ENCODE peak calls at places on chromosomes 16 and 17, in seven cellular contexts. One of them, this sample, is unnamed.

GRCh38 chr16:681746-682427 is 1.7 kb downstream of the STUB1 start:
- DNase-seq in fibroblast of mammary gland: peak
- DNase-seq in uterus: no peak
- DNase-seq in neural progenitor cell: no peak
- DNase-seq in astrocyte of the spinal cord: peak
- DNase-seq in PC-3: peak
- DNase-seq in coronary artery: no peak
- DNase-seq in this sample: no peak

GRCh38 chr17:82740906-82741759 is 5.7 kb downstream of the FN3K start:
- DNase-seq in fibroblast of mammary gland: peak
- DNase-seq in uterus: no peak
- DNase-seq in neural progenitor cell: no peak
- DNase-seq in astrocyte of the spinal cord: no peak
- DNase-seq in PC-3: no peak
- DNase-seq in coronary artery: no peak
- DNase-seq in this sample: no peak

GRCh38 chr17:59149841-59150511 is 5.0 kb downstream of the SKA2 start:
- DNase-seq in fibroblast of mammary gland: peak
- DNase-seq in uterus: no peak
- DNase-seq in neural progenitor cell: no peak
- DNase-seq in astrocyte of the spinal cord: no peak
- DNase-seq in PC-3: peak
- DNase-seq in coronary artery: no peak
- DNase-seq in this sample: no peak

GRCh38 chr17:74325743-74326379 is at the start of gene KIF19:
- DNase-seq in fibroblast of mammary gland: no peak
- DNase-seq in uterus: no peak
- DNase-seq in neural progenitor cell: peak
- DNase-seq in astrocyte of the spinal cord: no peak
- DNase-seq in PC-3: no peak
- DNase-seq in coronary artery: no peak
- DNase-seq in this sample: peak

GRCh38 chr17:43952724-43953666 is 745 bp downstream of the PYY start:
- DNase-seq in fibroblast of mammary gland: no peak
- DNase-seq in uterus: no peak
- DNase-seq in neural progenitor cell: peak
- DNase-seq in astrocyte of the spinal cord: no peak
- DNase-seq in PC-3: no peak
- DNase-seq in coronary artery: no peak
- DNase-seq in this sample: no peak

GRCh38 chr17:71200597-71200996 is 920.2 kb upstream of the SOX9 start:
- DNase-seq in fibroblast of mammary gland: no peak
- DNase-seq in uterus: no peak
- DNase-seq in neural progenitor cell: no peak
- DNase-seq in astrocyte of the spinal cord: no peak
- DNase-seq in PC-3: no peak
- DNase-seq in coronary artery: no peak
- DNase-seq in this sample: no peak

GRCh38 chr17:64148017-64148631 is 18.2 kb upstream of the ERN1 start:
- DNase-seq in fibroblast of mammary gland: peak
- DNase-seq in uterus: no peak
- DNase-seq in neural progenitor cell: no peak
- DNase-seq in astrocyte of the spinal cord: peak
- DNase-seq in PC-3: peak
- DNase-seq in coronary artery: no peak
- DNase-seq in this sample: no peak

GRCh38 chr17:28725166-28725659 is 820 bp downstream of the TLCD1 start:
- DNase-seq in fibroblast of mammary gland: peak
- DNase-seq in uterus: no peak
- DNase-seq in neural progenitor cell: no peak
- DNase-seq in astrocyte of the spinal cord: peak
- DNase-seq in PC-3: peak
- DNase-seq in coronary artery: no peak
- DNase-seq in this sample: no peak

GRCh38 chr16:19283637-19284036 is 1.9 kb upstream of the CLEC19A start:
- DNase-seq in fibroblast of mammary gland: no peak
- DNase-seq in uterus: no peak
- DNase-seq in neural progenitor cell: no peak
- DNase-seq in astrocyte of the spinal cord: no peak
- DNase-seq in PC-3: peak
- DNase-seq in coronary artery: no peak
- DNase-seq in this sample: no peak

GRCh38 chr17:68533887-68534700 is 21.9 kb downstream of the PRKAR1A start:
- DNase-seq in fibroblast of mammary gland: peak
- DNase-seq in uterus: no peak
- DNase-seq in neural progenitor cell: no peak
- DNase-seq in astrocyte of the spinal cord: peak
- DNase-seq in PC-3: peak
- DNase-seq in coronary artery: no peak
- DNase-seq in this sample: no peak

GRCh38 chr17:56231693-56232092 is 78.4 kb downstream of the ANKFN1 start:
- DNase-seq in fibroblast of mammary gland: peak
- DNase-seq in uterus: no peak
- DNase-seq in neural progenitor cell: no peak
- DNase-seq in astrocyte of the spinal cord: no peak
- DNase-seq in PC-3: no peak
- DNase-seq in coronary artery: no peak
- DNase-seq in this sample: no peak

GRCh38 chr17:21359483-21359840 is 16.7 kb upstream of the KCNJ12 start:
- DNase-seq in fibroblast of mammary gland: no peak
- DNase-seq in uterus: no peak
- DNase-seq in neural progenitor cell: no peak
- DNase-seq in astrocyte of the spinal cord: no peak
- DNase-seq in PC-3: no peak
- DNase-seq in coronary artery: no peak
- DNase-seq in this sample: no peak

GRCh38 chr17:45018514-45019176 is 32.8 kb downstream of the DCAKD start:
- DNase-seq in fibroblast of mammary gland: peak
- DNase-seq in uterus: peak
- DNase-seq in neural progenitor cell: peak
- DNase-seq in astrocyte of the spinal cord: no peak
- DNase-seq in PC-3: peak
- DNase-seq in coronary artery: no peak
- DNase-seq in this sample: no peak

GRCh38 chr16:83068686-83069085 is 441.9 kb downstream of the CDH13 start:
- DNase-seq in fibroblast of mammary gland: peak
- DNase-seq in uterus: no peak
- DNase-seq in neural progenitor cell: no peak
- DNase-seq in astrocyte of the spinal cord: peak
- DNase-seq in PC-3: no peak
- DNase-seq in coronary artery: no peak
- DNase-seq in this sample: no peak

GRCh38 chr17:43615952-43616351 is 45.8 kb downstream of the MEOX1 start:
- DNase-seq in fibroblast of mammary gland: no peak
- DNase-seq in uterus: no peak
- DNase-seq in neural progenitor cell: no peak
- DNase-seq in astrocyte of the spinal cord: no peak
- DNase-seq in PC-3: no peak
- DNase-seq in coronary artery: no peak
- DNase-seq in this sample: no peak

GRCh38 chr17:8893059-8893458 is 25.6 kb upstream of the PIK3R6 start:
- DNase-seq in fibroblast of mammary gland: no peak
- DNase-seq in uterus: no peak
- DNase-seq in neural progenitor cell: no peak
- DNase-seq in astrocyte of the spinal cord: no peak
- DNase-seq in PC-3: no peak
- DNase-seq in coronary artery: no peak
- DNase-seq in this sample: no peak

GRCh38 chr16:72884037-72884436 is 163.9 kb downstream of the ZFHX3 start:
- DNase-seq in fibroblast of mammary gland: peak
- DNase-seq in uterus: no peak
- DNase-seq in neural progenitor cell: no peak
- DNase-seq in astrocyte of the spinal cord: peak
- DNase-seq in PC-3: peak
- DNase-seq in coronary artery: no peak
- DNase-seq in this sample: no peak

GRCh38 chr17:72388765-72389473 is 268.1 kb downstream of the SOX9 start:
- DNase-seq in fibroblast of mammary gland: peak
- DNase-seq in uterus: no peak
- DNase-seq in neural progenitor cell: no peak
- DNase-seq in astrocyte of the spinal cord: peak
- DNase-seq in PC-3: peak
- DNase-seq in coronary artery: no peak
- DNase-seq in this sample: no peak

GRCh38 chr17:81371910-81372760 is 23.1 kb upstream of the BAHCC1 start:
- DNase-seq in fibroblast of mammary gland: no peak
- DNase-seq in uterus: no peak
- DNase-seq in neural progenitor cell: peak
- DNase-seq in astrocyte of the spinal cord: no peak
- DNase-seq in PC-3: peak
- DNase-seq in coronary artery: peak
- DNase-seq in this sample: no peak

GRCh38 chr16:8899709-8900317 is 17.7 kb downstream of the LITAFD start:
- DNase-seq in fibroblast of mammary gland: no peak
- DNase-seq in uterus: no peak
- DNase-seq in neural progenitor cell: no peak
- DNase-seq in astrocyte of the spinal cord: no peak
- DNase-seq in PC-3: no peak
- DNase-seq in coronary artery: no peak
- DNase-seq in this sample: no peak

GRCh38 chr17:70562137-70562536 is 392.8 kb downstream of the KCNJ2 start:
- DNase-seq in fibroblast of mammary gland: no peak
- DNase-seq in uterus: no peak
- DNase-seq in neural progenitor cell: no peak
- DNase-seq in astrocyte of the spinal cord: no peak
- DNase-seq in PC-3: no peak
- DNase-seq in coronary artery: no peak
- DNase-seq in this sample: no peak

GRCh38 chr17:79654960-79655382 is 44.1 kb upstream of the RBFOX3 start:
- DNase-seq in fibroblast of mammary gland: no peak
- DNase-seq in uterus: no peak
- DNase-seq in neural progenitor cell: no peak
- DNase-seq in astrocyte of the spinal cord: no peak
- DNase-seq in PC-3: no peak
- DNase-seq in coronary artery: no peak
- DNase-seq in this sample: no peak

GRCh38 chr17:6450926-6451717 is 6.9 kb downstream of the PIMREG start:
- DNase-seq in fibroblast of mammary gland: peak
- DNase-seq in uterus: no peak
- DNase-seq in neural progenitor cell: no peak
- DNase-seq in astrocyte of the spinal cord: no peak
- DNase-seq in PC-3: no peak
- DNase-seq in coronary artery: no peak
- DNase-seq in this sample: no peak

GRCh38 chr16:87416826-87417471 is 24.8 kb downstream of the MAP1LC3B start:
- DNase-seq in fibroblast of mammary gland: peak
- DNase-seq in uterus: peak
- DNase-seq in neural progenitor cell: peak
- DNase-seq in astrocyte of the spinal cord: peak
- DNase-seq in PC-3: peak
- DNase-seq in coronary artery: no peak
- DNase-seq in this sample: no peak

GRCh38 chr17:48543854-48544355 is 1.0 kb downstream of the HOXB2 start:
- DNase-seq in fibroblast of mammary gland: no peak
- DNase-seq in uterus: no peak
- DNase-seq in neural progenitor cell: no peak
- DNase-seq in astrocyte of the spinal cord: no peak
- DNase-seq in PC-3: no peak
- DNase-seq in coronary artery: no peak
- DNase-seq in this sample: no peak

GRCh38 chr17:71553381-71553780 is 567.4 kb upstream of the SOX9 start:
- DNase-seq in fibroblast of mammary gland: no peak
- DNase-seq in uterus: no peak
- DNase-seq in neural progenitor cell: no peak
- DNase-seq in astrocyte of the spinal cord: no peak
- DNase-seq in PC-3: no peak
- DNase-seq in coronary artery: no peak
- DNase-seq in this sample: no peak

GRCh38 chr16:60127196-60127595 is 1393.1 kb upstream of the GOT2 start:
- DNase-seq in fibroblast of mammary gland: no peak
- DNase-seq in uterus: no peak
- DNase-seq in neural progenitor cell: no peak
- DNase-seq in astrocyte of the spinal cord: no peak
- DNase-seq in PC-3: no peak
- DNase-seq in coronary artery: no peak
- DNase-seq in this sample: no peak
- TF ChIP-seq CTCF in fibroblast of mammary gland: no peak
- TF ChIP-seq CTCF in uterus: no peak
- TF ChIP-seq CTCF in neural progenitor cell: no peak
- TF ChIP-seq CTCF in astrocyte of the spinal cord: no peak
- TF ChIP-seq CTCF in PC-3: no peak
- TF ChIP-seq CTCF in coronary artery: no peak
- TF ChIP-seq CTCF in this sample: no peak

GRCh38 chr16:63697736-63698135 is 1424.1 kb downstream of the CDH11 start:
- DNase-seq in fibroblast of mammary gland: no peak
- DNase-seq in uterus: no peak
- DNase-seq in neural progenitor cell: no peak
- DNase-seq in astrocyte of the spinal cord: no peak
- DNase-seq in PC-3: no peak
- DNase-seq in coronary artery: no peak
- DNase-seq in this sample: no peak

GRCh38 chr16:63690961-63691360 is 1430.9 kb downstream of the CDH11 start:
- DNase-seq in fibroblast of mammary gland: no peak
- DNase-seq in uterus: no peak
- DNase-seq in neural progenitor cell: no peak
- DNase-seq in astrocyte of the spinal cord: no peak
- DNase-seq in PC-3: no peak
- DNase-seq in coronary artery: no peak
- DNase-seq in this sample: no peak

GRCh38 chr16:63690267-63690666 is 1431.6 kb downstream of the CDH11 start:
- DNase-seq in fibroblast of mammary gland: no peak
- DNase-seq in uterus: no peak
- DNase-seq in neural progenitor cell: no peak
- DNase-seq in astrocyte of the spinal cord: no peak
- DNase-seq in PC-3: no peak
- DNase-seq in coronary artery: no peak
- DNase-seq in this sample: no peak

GRCh38 chr16:63695347-63695746 is 1426.5 kb downstream of the CDH11 start:
- DNase-seq in fibroblast of mammary gland: no peak
- DNase-seq in uterus: no peak
- DNase-seq in neural progenitor cell: no peak
- DNase-seq in astrocyte of the spinal cord: no peak
- DNase-seq in PC-3: no peak
- DNase-seq in coronary artery: no peak
- DNase-seq in this sample: no peak
- TF ChIP-seq CTCF in fibroblast of mammary gland: no peak
- TF ChIP-seq CTCF in uterus: no peak
- TF ChIP-seq CTCF in neural progenitor cell: no peak
- TF ChIP-seq CTCF in astrocyte of the spinal cord: no peak
- TF ChIP-seq CTCF in PC-3: no peak
- TF ChIP-seq CTCF in coronary artery: no peak
- TF ChIP-seq CTCF in this sample: no peak

GRCh38 chr17:13619462-13619861 is 17.7 kb upstream of the HS3ST3A1 start:
- DNase-seq in fibroblast of mammary gland: no peak
- DNase-seq in uterus: no peak
- DNase-seq in neural progenitor cell: no peak
- DNase-seq in astrocyte of the spinal cord: no peak
- DNase-seq in PC-3: no peak
- DNase-seq in coronary artery: no peak
- DNase-seq in this sample: no peak
- TF ChIP-seq CTCF in fibroblast of mammary gland: no peak
- TF ChIP-seq CTCF in uterus: no peak
- TF ChIP-seq CTCF in neural progenitor cell: peak
- TF ChIP-seq CTCF in astrocyte of the spinal cord: no peak
- TF ChIP-seq CTCF in PC-3: no peak
- TF ChIP-seq CTCF in coronary artery: no peak
- TF ChIP-seq CTCF in this sample: no peak

DNA sequence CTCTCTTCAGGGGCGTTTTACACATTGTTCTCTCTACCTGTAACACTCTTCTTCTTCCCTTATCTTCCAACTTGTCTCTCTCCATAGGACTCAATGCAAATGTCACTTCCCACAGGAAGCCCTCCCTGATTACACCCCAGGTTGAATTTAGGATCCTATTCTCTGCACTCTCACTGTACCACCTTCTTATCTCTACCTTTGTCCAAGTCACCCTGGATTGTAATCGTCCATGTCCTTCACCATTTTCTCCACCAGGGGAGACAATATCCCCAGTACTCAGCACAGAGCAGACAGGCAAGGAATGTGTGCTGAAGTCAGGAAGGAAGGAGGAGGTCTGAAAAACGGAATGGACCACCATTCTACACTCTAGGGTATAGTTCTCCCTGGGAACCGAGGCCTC is 14.1 kb downstream of the C16orf82 start:
- DNase-seq in fibroblast of mammary gland: peak
- DNase-seq in uterus: no peak
- DNase-seq in neural progenitor cell: peak
- DNase-seq in astrocyte of the spinal cord: no peak
- DNase-seq in PC-3: peak
- DNase-seq in coronary artery: no peak
- DNase-seq in this sample: no peak
- TF ChIP-seq CTCF in fibroblast of mammary gland: peak
- TF ChIP-seq CTCF in uterus: no peak
- TF ChIP-seq CTCF in neural progenitor cell: peak
- TF ChIP-seq CTCF in astrocyte of the spinal cord: peak
- TF ChIP-seq CTCF in PC-3: peak
- TF ChIP-seq CTCF in coronary artery: no peak
- TF ChIP-seq CTCF in this sample: peak

This sample was measured in D721Med.